ENCODE peak calls at places on chromosomes 5 and 9, in nine cellular contexts. One of them, this sample, is unnamed. For H3K9me3 and H3K36me3, the result is how much of the 10 kb centered on the place peaks cover.

GRCh38 chr5:107415762-107416161 is 255.0 kb downstream of the EFNA5 start:
- DNase-seq in adrenal gland: no peak
- DNase-seq in fibroblast of lung: no peak
- DNase-seq in MM.1S: no peak
- DNase-seq in breast epithelium: no peak
- DNase-seq in HepG2: no peak
- DNase-seq in right atrium auricular region: no peak
- DNase-seq in heart right ventricle: no peak
- DNase-seq in psoas muscle: no peak
- DNase-seq in this sample: no peak

GRCh38 chr9:15249042-15249818 is 57.8 kb downstream of the TTC39B start:
- DNase-seq in adrenal gland: no peak
- DNase-seq in fibroblast of lung: peak
- DNase-seq in MM.1S: no peak
- DNase-seq in breast epithelium: no peak
- DNase-seq in HepG2: no peak
- DNase-seq in right atrium auricular region: no peak
- DNase-seq in heart right ventricle: peak
- DNase-seq in psoas muscle: no peak
- DNase-seq in this sample: no peak

GRCh38 chr5:170576602-170577584 is 73.1 kb downstream of the KCNIP1 start:
- DNase-seq in adrenal gland: no peak
- DNase-seq in fibroblast of lung: no peak
- DNase-seq in MM.1S: no peak
- DNase-seq in breast epithelium: no peak
- DNase-seq in HepG2: no peak
- DNase-seq in right atrium auricular region: no peak
- DNase-seq in heart right ventricle: no peak
- DNase-seq in psoas muscle: no peak
- DNase-seq in this sample: peak

GRCh38 chr5:78699565-78700143 is 51.1 kb upstream of the LHFPL2 start:
- DNase-seq in adrenal gland: peak
- DNase-seq in fibroblast of lung: peak
- DNase-seq in MM.1S: no peak
- DNase-seq in breast epithelium: peak
- DNase-seq in HepG2: peak
- DNase-seq in right atrium auricular region: no peak
- DNase-seq in heart right ventricle: no peak
- DNase-seq in psoas muscle: no peak
- DNase-seq in this sample: peak

GRCh38 chr9:134730011-134730760 is 88.6 kb downstream of the COL5A1 start:
- DNase-seq in adrenal gland: no peak
- DNase-seq in fibroblast of lung: no peak
- DNase-seq in MM.1S: no peak
- DNase-seq in breast epithelium: no peak
- DNase-seq in HepG2: no peak
- DNase-seq in right atrium auricular region: peak
- DNase-seq in heart right ventricle: peak
- DNase-seq in psoas muscle: peak
- DNase-seq in this sample: no peak

GRCh38 chr5:37189355-37189754 is 59.8 kb downstream of the CPLANE1 start:
- DNase-seq in adrenal gland: no peak
- DNase-seq in fibroblast of lung: no peak
- DNase-seq in MM.1S: no peak
- DNase-seq in breast epithelium: no peak
- DNase-seq in HepG2: no peak
- DNase-seq in right atrium auricular region: no peak
- DNase-seq in heart right ventricle: no peak
- DNase-seq in psoas muscle: no peak
- DNase-seq in this sample: no peak

GRCh38 chr9:17003576-17004240 is 131.1 kb upstream of the CNTLN start:
- DNase-seq in adrenal gland: no peak
- DNase-seq in fibroblast of lung: peak
- DNase-seq in MM.1S: no peak
- DNase-seq in breast epithelium: no peak
- DNase-seq in HepG2: no peak
- DNase-seq in right atrium auricular region: no peak
- DNase-seq in heart right ventricle: no peak
- DNase-seq in psoas muscle: no peak
- DNase-seq in this sample: peak

GRCh38 chr5:61796773-61797172 is 464.7 kb downstream of the ZSWIM6 start:
- DNase-seq in adrenal gland: no peak
- DNase-seq in fibroblast of lung: no peak
- DNase-seq in MM.1S: no peak
- DNase-seq in breast epithelium: no peak
- DNase-seq in HepG2: no peak
- DNase-seq in right atrium auricular region: no peak
- DNase-seq in heart right ventricle: no peak
- DNase-seq in psoas muscle: no peak
- DNase-seq in this sample: no peak

GRCh38 chr9:137156567-137157375 is 13.1 kb downstream of the LRRC26 start:
- DNase-seq in adrenal gland: no peak
- DNase-seq in fibroblast of lung: no peak
- DNase-seq in MM.1S: peak
- DNase-seq in breast epithelium: no peak
- DNase-seq in HepG2: no peak
- DNase-seq in right atrium auricular region: no peak
- DNase-seq in heart right ventricle: no peak
- DNase-seq in psoas muscle: no peak
- DNase-seq in this sample: peak

GRCh38 chr5:33794550-33795300 is 97.1 kb downstream of the ADAMTS12 start:
- DNase-seq in adrenal gland: no peak
- DNase-seq in fibroblast of lung: peak
- DNase-seq in MM.1S: no peak
- DNase-seq in breast epithelium: no peak
- DNase-seq in HepG2: no peak
- DNase-seq in right atrium auricular region: no peak
- DNase-seq in heart right ventricle: no peak
- DNase-seq in psoas muscle: no peak
- DNase-seq in this sample: no peak

GRCh38 chr5:33800221-33800950 is 91.4 kb downstream of the ADAMTS12 start:
- DNase-seq in adrenal gland: no peak
- DNase-seq in fibroblast of lung: no peak
- DNase-seq in MM.1S: no peak
- DNase-seq in breast epithelium: no peak
- DNase-seq in HepG2: no peak
- DNase-seq in right atrium auricular region: no peak
- DNase-seq in heart right ventricle: no peak
- DNase-seq in psoas muscle: no peak
- DNase-seq in this sample: no peak

GRCh38 chr5:33793836-33794549 is 97.8 kb downstream of the ADAMTS12 start:
- DNase-seq in adrenal gland: no peak
- DNase-seq in fibroblast of lung: peak
- DNase-seq in MM.1S: no peak
- DNase-seq in breast epithelium: no peak
- DNase-seq in HepG2: no peak
- DNase-seq in right atrium auricular region: no peak
- DNase-seq in heart right ventricle: no peak
- DNase-seq in psoas muscle: no peak
- DNase-seq in this sample: no peak

GRCh38 chr5:33792559-33792958 is 99.2 kb downstream of the ADAMTS12 start:
- DNase-seq in adrenal gland: no peak
- DNase-seq in fibroblast of lung: no peak
- DNase-seq in MM.1S: no peak
- DNase-seq in breast epithelium: no peak
- DNase-seq in HepG2: no peak
- DNase-seq in right atrium auricular region: no peak
- DNase-seq in heart right ventricle: no peak
- DNase-seq in psoas muscle: no peak
- DNase-seq in this sample: no peak

GRCh38 chr5:33795532-33795931 is 96.3 kb downstream of the ADAMTS12 start:
- DNase-seq in adrenal gland: no peak
- DNase-seq in fibroblast of lung: no peak
- DNase-seq in MM.1S: no peak
- DNase-seq in breast epithelium: no peak
- DNase-seq in HepG2: no peak
- DNase-seq in right atrium auricular region: no peak
- DNase-seq in heart right ventricle: no peak
- DNase-seq in psoas muscle: no peak
- DNase-seq in this sample: no peak
- H3K9me3 ChIP-seq in adrenal gland: under half
- H3K9me3 ChIP-seq in fibroblast of lung: under half
- H3K9me3 ChIP-seq in MM.1S: under half
- H3K9me3 ChIP-seq in breast epithelium: under half
- H3K9me3 ChIP-seq in HepG2: under half
- H3K9me3 ChIP-seq in right atrium auricular region: under half
- H3K9me3 ChIP-seq in heart right ventricle: under half
- H3K9me3 ChIP-seq in psoas muscle: under half
- H3K9me3 ChIP-seq in this sample: under half

DNA sequence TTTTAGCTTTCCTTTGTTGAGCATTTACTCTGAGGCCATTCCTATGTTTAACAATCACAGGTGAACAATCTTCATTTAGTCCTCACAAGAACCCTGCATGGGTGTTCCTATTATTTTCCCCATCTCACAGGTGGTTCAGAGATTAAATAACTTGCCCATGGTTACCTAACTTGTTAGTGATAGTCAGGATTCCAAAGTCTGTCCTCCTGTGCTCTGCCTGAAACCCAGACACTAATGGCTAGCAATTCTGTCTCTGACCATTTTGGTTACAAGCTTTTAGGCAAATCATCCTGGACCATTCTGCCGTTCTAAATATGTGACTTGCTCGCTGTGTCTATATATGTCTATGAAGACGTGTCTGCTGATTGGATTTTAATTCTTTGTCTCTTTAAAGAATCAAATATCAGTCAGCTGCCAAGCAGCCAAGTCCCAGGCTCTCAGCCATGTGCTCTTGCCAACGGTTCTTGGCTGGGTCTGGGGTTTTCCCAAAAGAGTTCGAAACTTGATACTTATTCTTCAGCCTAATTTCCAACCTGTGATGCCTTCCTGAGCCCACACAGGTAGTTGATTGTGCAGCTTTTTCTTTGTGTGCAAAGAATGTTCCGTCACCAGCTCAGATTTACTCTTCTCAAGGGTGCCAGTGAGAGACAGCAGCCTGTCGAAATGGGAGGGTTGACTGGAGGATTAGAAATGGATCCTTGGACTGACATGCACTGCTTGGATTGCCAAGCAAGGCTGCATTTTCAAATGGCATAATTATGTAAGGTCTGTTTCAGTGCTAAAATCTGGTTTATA is 121.6 kb downstream of the NREP start:
- DNase-seq in adrenal gland: no peak
- DNase-seq in fibroblast of lung: peak
- DNase-seq in MM.1S: no peak
- DNase-seq in breast epithelium: no peak
- DNase-seq in HepG2: no peak
- DNase-seq in right atrium auricular region: no peak
- DNase-seq in heart right ventricle: no peak
- DNase-seq in psoas muscle: no peak
- DNase-seq in this sample: peak
- H3K4me3 ChIP-seq in adrenal gland: no peak
- H3K4me3 ChIP-seq in fibroblast of lung: no peak
- H3K4me3 ChIP-seq in MM.1S: no peak
- H3K4me3 ChIP-seq in breast epithelium: no peak
- H3K4me3 ChIP-seq in HepG2: no peak
- H3K4me3 ChIP-seq in right atrium auricular region: no peak
- H3K4me3 ChIP-seq in heart right ventricle: no peak
- H3K4me3 ChIP-seq in psoas muscle: peak
- H3K4me3 ChIP-seq in this sample: no peak

GRCh38 chr9:107308461-107308860 is 25.4 kb downstream of the RAD23B start:
- DNase-seq in adrenal gland: no peak
- DNase-seq in fibroblast of lung: no peak
- DNase-seq in MM.1S: no peak
- DNase-seq in breast epithelium: no peak
- DNase-seq in HepG2: no peak
- DNase-seq in right atrium auricular region: no peak
- DNase-seq in heart right ventricle: no peak
- DNase-seq in psoas muscle: no peak
- DNase-seq in this sample: no peak

GRCh38 chr9:107312651-107313050 is 29.6 kb downstream of the RAD23B start:
- DNase-seq in adrenal gland: no peak
- DNase-seq in fibroblast of lung: peak
- DNase-seq in MM.1S: no peak
- DNase-seq in breast epithelium: no peak
- DNase-seq in HepG2: no peak
- DNase-seq in right atrium auricular region: no peak
- DNase-seq in heart right ventricle: no peak
- DNase-seq in psoas muscle: no peak
- DNase-seq in this sample: no peak

GRCh38 chr9:107306308-107306707 is 23.2 kb downstream of the RAD23B start:
- DNase-seq in adrenal gland: no peak
- DNase-seq in fibroblast of lung: no peak
- DNase-seq in MM.1S: no peak
- DNase-seq in breast epithelium: no peak
- DNase-seq in HepG2: no peak
- DNase-seq in right atrium auricular region: no peak
- DNase-seq in heart right ventricle: no peak
- DNase-seq in psoas muscle: no peak
- DNase-seq in this sample: no peak

GRCh38 chr9:107309271-107309670 is 26.2 kb downstream of the RAD23B start:
- DNase-seq in adrenal gland: no peak
- DNase-seq in fibroblast of lung: peak
- DNase-seq in MM.1S: no peak
- DNase-seq in breast epithelium: no peak
- DNase-seq in HepG2: no peak
- DNase-seq in right atrium auricular region: no peak
- DNase-seq in heart right ventricle: no peak
- DNase-seq in psoas muscle: no peak
- DNase-seq in this sample: no peak

DNA sequence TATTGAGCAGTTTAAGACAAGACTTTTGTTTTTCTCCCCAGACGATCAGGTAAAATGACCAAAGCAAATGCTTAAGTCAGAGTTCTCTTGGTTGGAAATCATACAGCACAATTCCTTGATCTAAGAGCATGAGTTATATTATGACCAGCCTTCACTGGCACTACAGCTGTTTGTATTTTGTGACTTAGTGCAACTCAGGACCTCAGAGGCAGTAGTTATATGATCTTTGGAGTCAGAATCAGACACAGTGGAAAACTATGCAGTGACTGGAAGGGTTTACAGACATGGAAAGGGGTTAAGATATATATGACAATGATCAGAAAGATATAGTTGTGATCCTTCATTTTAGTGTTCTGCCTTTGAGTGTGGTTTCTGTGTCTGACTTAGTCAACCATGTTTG is 24.3 kb downstream of the RAD23B start:
- DNase-seq in adrenal gland: no peak
- DNase-seq in fibroblast of lung: no peak
- DNase-seq in MM.1S: no peak
- DNase-seq in breast epithelium: no peak
- DNase-seq in HepG2: no peak
- DNase-seq in right atrium auricular region: no peak
- DNase-seq in heart right ventricle: no peak
- DNase-seq in psoas muscle: no peak
- DNase-seq in this sample: no peak
- H3K36me3 ChIP-seq in adrenal gland: under half
- H3K36me3 ChIP-seq in fibroblast of lung: under half
- H3K36me3 ChIP-seq in MM.1S: under half
- H3K36me3 ChIP-seq in breast epithelium: under half
- H3K36me3 ChIP-seq in HepG2: under half
- H3K36me3 ChIP-seq in right atrium auricular region: under half
- H3K36me3 ChIP-seq in heart right ventricle: half or more
- H3K36me3 ChIP-seq in psoas muscle: under half
- H3K36me3 ChIP-seq in this sample: half or more

DNA sequence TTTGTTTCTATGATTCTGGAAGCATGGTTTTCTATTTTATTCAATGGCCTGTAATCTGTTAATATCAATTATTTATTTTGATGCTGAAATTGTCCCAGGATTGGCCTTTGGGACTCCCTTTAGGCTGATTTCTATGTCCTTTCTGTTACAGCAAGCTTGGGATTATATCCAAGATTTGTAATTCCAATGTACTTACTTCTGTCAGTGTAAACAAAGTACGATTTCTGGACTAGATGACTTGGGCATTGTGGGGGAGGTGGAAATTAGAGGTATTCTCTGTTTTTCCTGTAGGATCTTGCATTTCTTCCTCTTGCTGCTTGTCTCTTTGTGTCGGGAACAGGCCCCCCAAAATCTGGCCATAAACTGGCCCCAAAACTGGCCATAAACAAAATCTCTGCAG is 3.7 kb downstream of the PCDHGA12 start:
- DNase-seq in adrenal gland: no peak
- DNase-seq in fibroblast of lung: peak
- DNase-seq in MM.1S: no peak
- DNase-seq in breast epithelium: no peak
- DNase-seq in HepG2: no peak
- DNase-seq in right atrium auricular region: no peak
- DNase-seq in heart right ventricle: no peak
- DNase-seq in psoas muscle: no peak
- DNase-seq in this sample: no peak
- H3K9me3 ChIP-seq in adrenal gland: under half
- H3K9me3 ChIP-seq in fibroblast of lung: under half
- H3K9me3 ChIP-seq in MM.1S: under half
- H3K9me3 ChIP-seq in breast epithelium: half or more
- H3K9me3 ChIP-seq in HepG2: under half
- H3K9me3 ChIP-seq in right atrium auricular region: under half
- H3K9me3 ChIP-seq in heart right ventricle: half or more
- H3K9me3 ChIP-seq in psoas muscle: under half
- H3K9me3 ChIP-seq in this sample: under half

This sample was measured in MG63.